ENCODE peak calls at places on chromosomes 2 and 18, in seven cellular contexts. One of them, this sample, is unnamed.
A peak's percentile ranks its signal among the peaks of the same experiment; 100 is the strongest.

GRCh38 chr2:235950473-235950809 is 217.7 kb downstream of the GBX2 start:
- DNase-seq in NCI-H774: no peak
- DNase-seq in dorsolateral prefrontal cortex: no peak
- DNase-seq in HCEC 1CT: no peak
- DNase-seq in effector memory CD8-positive, alpha-beta T cell: no peak
- DNase-seq in fibroblast of pulmonary artery: no peak
- DNase-seq in HCT116: no peak
- DNase-seq in this sample: no peak

GRCh38 chr2:73852020-73852419 is 23.3 kb downstream of the STAMBP start:
- DNase-seq in NCI-H774: no peak
- DNase-seq in dorsolateral prefrontal cortex: no peak
- DNase-seq in HCEC 1CT: peak; percentile 93
- DNase-seq in effector memory CD8-positive, alpha-beta T cell: no peak
- DNase-seq in fibroblast of pulmonary artery: peak; percentile 67
- DNase-seq in HCT116: peak; percentile 31
- DNase-seq in this sample: no peak

GRCh38 chr2:62196278-62196901 is 475 bp downstream of the B3GNT2 start:
- DNase-seq in NCI-H774: no peak
- DNase-seq in dorsolateral prefrontal cortex: peak; percentile 53
- DNase-seq in HCEC 1CT: peak; percentile 11
- DNase-seq in effector memory CD8-positive, alpha-beta T cell: peak; percentile 51
- DNase-seq in fibroblast of pulmonary artery: no peak
- DNase-seq in HCT116: no peak
- DNase-seq in this sample: no peak

GRCh38 chr2:61165946-61166345 is 4.0 kb downstream of the C2orf74 start:
- DNase-seq in NCI-H774: no peak
- DNase-seq in dorsolateral prefrontal cortex: no peak
- DNase-seq in HCEC 1CT: peak; percentile 26
- DNase-seq in effector memory CD8-positive, alpha-beta T cell: no peak
- DNase-seq in fibroblast of pulmonary artery: no peak
- DNase-seq in HCT116: no peak
- DNase-seq in this sample: no peak

GRCh38 chr2:201407265-201407664 is 44.0 kb downstream of the TRAK2 start:
- DNase-seq in NCI-H774: no peak
- DNase-seq in dorsolateral prefrontal cortex: no peak
- DNase-seq in HCEC 1CT: no peak
- DNase-seq in effector memory CD8-positive, alpha-beta T cell: no peak
- DNase-seq in fibroblast of pulmonary artery: no peak
- DNase-seq in HCT116: no peak
- DNase-seq in this sample: no peak

GRCh38 chr2:235389626-235390025 is 104.2 kb upstream of the AGAP1 start:
- DNase-seq in NCI-H774: no peak
- DNase-seq in dorsolateral prefrontal cortex: no peak
- DNase-seq in HCEC 1CT: no peak
- DNase-seq in effector memory CD8-positive, alpha-beta T cell: no peak
- DNase-seq in fibroblast of pulmonary artery: no peak
- DNase-seq in HCT116: no peak
- DNase-seq in this sample: no peak

GRCh38 chr18:58674863-58675472 is 3.7 kb downstream of the MALT1 start:
- DNase-seq in NCI-H774: no peak
- DNase-seq in dorsolateral prefrontal cortex: no peak
- DNase-seq in HCEC 1CT: peak; percentile 44
- DNase-seq in effector memory CD8-positive, alpha-beta T cell: no peak
- DNase-seq in fibroblast of pulmonary artery: peak; percentile 12
- DNase-seq in HCT116: no peak
- DNase-seq in this sample: no peak

GRCh38 chr18:31973929-31974546 is 31.1 kb upstream of the TRAPPC8 start:
- DNase-seq in NCI-H774: no peak
- DNase-seq in dorsolateral prefrontal cortex: no peak
- DNase-seq in HCEC 1CT: no peak
- DNase-seq in effector memory CD8-positive, alpha-beta T cell: no peak
- DNase-seq in fibroblast of pulmonary artery: no peak
- DNase-seq in HCT116: no peak
- DNase-seq in this sample: no peak

GRCh38 chr2:9558948-9559381 is 3.3 kb upstream of the ADAM17 start:
- DNase-seq in NCI-H774: no peak
- DNase-seq in dorsolateral prefrontal cortex: no peak
- DNase-seq in HCEC 1CT: no peak
- DNase-seq in effector memory CD8-positive, alpha-beta T cell: no peak
- DNase-seq in fibroblast of pulmonary artery: peak; percentile 88
- DNase-seq in HCT116: no peak
- DNase-seq in this sample: no peak

GRCh38 chr2:14261771-14262170 is 370.7 kb upstream of the LRATD1 start:
- DNase-seq in NCI-H774: no peak
- DNase-seq in dorsolateral prefrontal cortex: no peak
- DNase-seq in HCEC 1CT: no peak
- DNase-seq in effector memory CD8-positive, alpha-beta T cell: no peak
- DNase-seq in fibroblast of pulmonary artery: no peak
- DNase-seq in HCT116: no peak
- DNase-seq in this sample: no peak

GRCh38 chr2:222823183-222823915 is 37.5 kb upstream of the ACSL3 start:
- DNase-seq in NCI-H774: no peak
- DNase-seq in dorsolateral prefrontal cortex: no peak
- DNase-seq in HCEC 1CT: no peak
- DNase-seq in effector memory CD8-positive, alpha-beta T cell: no peak
- DNase-seq in fibroblast of pulmonary artery: no peak
- DNase-seq in HCT116: no peak
- DNase-seq in this sample: no peak

GRCh38 chr2:197705912-197706838 is 1.0 kb downstream of the MARS2 start:
- DNase-seq in NCI-H774: no peak
- DNase-seq in dorsolateral prefrontal cortex: no peak
- DNase-seq in HCEC 1CT: peak; percentile 41
- DNase-seq in effector memory CD8-positive, alpha-beta T cell: no peak
- DNase-seq in fibroblast of pulmonary artery: no peak
- DNase-seq in HCT116: no peak
- DNase-seq in this sample: no peak

GRCh38 chr2:88329815-88330603 is 122.5 kb downstream of the FOXI3 start:
- DNase-seq in NCI-H774: peak; percentile 73
- DNase-seq in dorsolateral prefrontal cortex: no peak
- DNase-seq in HCEC 1CT: no peak
- DNase-seq in effector memory CD8-positive, alpha-beta T cell: no peak
- DNase-seq in fibroblast of pulmonary artery: no peak
- DNase-seq in HCT116: peak; percentile 78
- DNase-seq in this sample: no peak

GRCh38 chr2:241061275-241061674 is 40.8 kb downstream of the MTERF4 start:
- DNase-seq in NCI-H774: no peak
- DNase-seq in dorsolateral prefrontal cortex: no peak
- DNase-seq in HCEC 1CT: no peak
- DNase-seq in effector memory CD8-positive, alpha-beta T cell: no peak
- DNase-seq in fibroblast of pulmonary artery: peak; percentile 86
- DNase-seq in HCT116: no peak
- DNase-seq in this sample: no peak

GRCh38 chr2:111705711-111706323 is 178.2 kb downstream of the ANAPC1 start:
- DNase-seq in NCI-H774: peak; percentile 42
- DNase-seq in dorsolateral prefrontal cortex: no peak
- DNase-seq in HCEC 1CT: peak; percentile 86
- DNase-seq in effector memory CD8-positive, alpha-beta T cell: no peak
- DNase-seq in fibroblast of pulmonary artery: peak; percentile 67
- DNase-seq in HCT116: peak; percentile 86
- DNase-seq in this sample: no peak

GRCh38 chr2:153872311-153873061 is 764 bp downstream of the GALNT13 start:
- DNase-seq in NCI-H774: peak; percentile 6
- DNase-seq in dorsolateral prefrontal cortex: peak; percentile 55
- DNase-seq in HCEC 1CT: no peak
- DNase-seq in effector memory CD8-positive, alpha-beta T cell: no peak
- DNase-seq in fibroblast of pulmonary artery: no peak
- DNase-seq in HCT116: no peak
- DNase-seq in this sample: no peak